ENCODE peak calls at places on chromosomes 7 and 10, in five cellular contexts. U, W, S, J and K are unnamed samples.

GRCh38 chr7:66211429-66211828 is 6.3 kb downstream of the TPST1 start:
- DNase-seq in U (no peak), W (no peak), S (no peak), J (no peak), K (no peak)

GRCh38 chr7:73602721-73603651 is 21.3 kb downstream of the MLXIPL start:
- DNase-seq in U (no peak), W (no peak), S (no peak), J (no peak), K (no peak)

GRCh38 chr7:2169923-2170575 is 62.7 kb downstream of the MAD1L1 start:
- DNase-seq in U (no peak), W (no peak), S (no peak), J (no peak), K (no peak)

GRCh38 chr7:157460721-157461120 is 123.9 kb downstream of the DNAJB6 start:
- DNase-seq in U (no peak), W (no peak), S (no peak), J (no peak), K (no peak)

GRCh38 chr7:26292768-26293560 is 1.3 kb downstream of the SNX10 start:
- DNase-seq in U (no peak), W (peak), S (no peak), J (no peak), K (no peak)

GRCh38 chr7:130912086-130912909 is 178.3 kb upstream of the KLF14 start:
- DNase-seq in U (no peak), W (no peak), S (no peak), J (no peak), K (no peak)

GRCh38 chr10:77392236-77392721 is 245.3 kb downstream of the KCNMA1 start:
- DNase-seq in U (peak), W (no peak), S (no peak), J (no peak), K (no peak)

GRCh38 chr7:139750459-139751095 is 27.2 kb downstream of the HIPK2 start:
- DNase-seq in U (no peak), W (no peak), S (no peak), J (no peak), K (no peak)

GRCh38 chr10:2137549-2138174 is 400.3 kb upstream of the ADARB2 start:
- DNase-seq in U (no peak), W (no peak), S (no peak), J (no peak), K (no peak)

GRCh38 chr7:132782777-132783633 is 206.7 kb upstream of the PLXNA4 start:
- DNase-seq in U (peak), W (no peak), S (no peak), J (peak), K (peak)

GRCh38 chr10:114367676-114368391 is 36.5 kb downstream of the AFAP1L2 start:
- DNase-seq in U (no peak), W (peak), S (no peak), J (no peak), K (no peak)

GRCh38 chr7:98294326-98294725 is 12.8 kb downstream of the BRI3 start:
- DNase-seq in U (no peak), W (no peak), S (no peak), J (no peak), K (no peak)

GRCh38 chr10:122521011-122521410 is 39.5 kb upstream of the DMBT1 start:
- DNase-seq in U (no peak), W (no peak), S (no peak), J (no peak), K (no peak)

GRCh38 chr7:7044806-7045205 is 137.5 kb upstream of the C1GALT1 start:
- DNase-seq in U (no peak), W (no peak), S (no peak), J (no peak), K (no peak)

GRCh38 chr10:73076361-73077183 is 20.1 kb downstream of the P4HA1 start:
- DNase-seq in U (peak), W (peak), S (no peak), J (no peak), K (peak)

GRCh38 chr7:118152149-118152548 is 31.8 kb upstream of the LSM8 start:
- DNase-seq in U (no peak), W (no peak), S (no peak), J (no peak), K (no peak)

GRCh38 chr7:114759347-114760062 is 162.4 kb upstream of the MDFIC start:
- DNase-seq in U (no peak), W (no peak), S (no peak), J (no peak), K (no peak)

GRCh38 chr7:16114633-16115032 is 306.7 kb downstream of the CRPPA start:
- DNase-seq in U (peak), W (no peak), S (no peak), J (no peak), K (no peak)

GRCh38 chr10:32190890-32191491 is 134.8 kb upstream of the KIF5B start:
- DNase-seq in U (no peak), W (no peak), S (no peak), J (no peak), K (no peak)

GRCh38 chr10:570631-571565 is 118.6 kb downstream of the DIP2C start:
- DNase-seq in U (no peak), W (no peak), S (no peak), J (no peak), K (no peak)

GRCh38 chr7:151255390-151255789 is 6.9 kb upstream of the SMARCD3 start:
- DNase-seq in U (no peak), W (no peak), S (no peak), J (no peak), K (no peak)

GRCh38 chr10:87752571-87752970 is 65.5 kb downstream of the ATAD1 start:
- DNase-seq in U (no peak), W (no peak), S (no peak), J (no peak), K (no peak)

GRCh38 chr10:106582291-106582690 is 582.2 kb downstream of the SORCS1 start:
- DNase-seq in U (no peak), W (no peak), S (no peak), J (no peak), K (no peak)

GRCh38 chr10:99365311-99365710 is 36.2 kb downstream of the CNNM1 start:
- DNase-seq in U (no peak), W (no peak), S (no peak), J (no peak), K (no peak)

GRCh38 chr7:45655539-45655938 is 81.4 kb downstream of the ADCY1 start:
- DNase-seq in U (no peak), W (no peak), S (no peak), J (no peak), K (no peak)

GRCh38 chr7:2819954-2820397 is 24.1 kb downstream of the GNA12 start:
- DNase-seq in U (no peak), W (no peak), S (no peak), J (no peak), K (no peak)

GRCh38 chr10:63720689-63721088 is 199.5 kb downstream of the REEP3 start:
- DNase-seq in U (no peak), W (no peak), S (no peak), J (no peak), K (no peak)

GRCh38 chr7:23462846-23463245 is 7.4 kb downstream of the IGF2BP3 start:
- DNase-seq in U (no peak), W (no peak), S (no peak), J (no peak), K (no peak)

GRCh38 chr7:4479367-4480039 is 202.6 kb upstream of the FOXK1 start:
- DNase-seq in U (peak), W (no peak), S (no peak), J (peak), K (no peak)

GRCh38 chr10:75547391-75548298 is 116.2 kb downstream of the LRMDA start:
- DNase-seq in U (no peak), W (peak), S (peak), J (peak), K (peak)

GRCh38 chr7:28433604-28434254 is 21.4 kb downstream of the CREB5 start:
- DNase-seq in U (no peak), W (peak), S (no peak), J (no peak), K (no peak)

GRCh38 chr7:17706734-17707133 is 233.6 kb downstream of the SNX13 start:
- DNase-seq in U (peak), W (peak), S (peak), J (peak), K (peak)

GRCh38 chr10:12635127-12635541 is 285.8 kb downstream of the CAMK1D start:
- DNase-seq in U (no peak), W (no peak), S (no peak), J (peak), K (no peak)

GRCh38 chr7:151080091-151080521 is 503 bp downstream of the FASTK start:
- DNase-seq in U (no peak), W (no peak), S (no peak), J (no peak), K (no peak)

GRCh38 chr10:3162533-3162932 is 10.0 kb downstream of the PITRM1 start:
- DNase-seq in U (no peak), W (no peak), S (no peak), J (no peak), K (no peak)
- TF ChIP-seq CTCF in U (peak), W (no peak), S (no peak), J (peak), K (no peak)

GRCh38 chr7:183496-183895 is 8.9 kb upstream of the FAM20C start:
- DNase-seq in U (no peak), W (no peak), S (no peak), J (no peak), K (no peak)
- H3K4me3 ChIP-seq in U (no peak), W (no peak), S (no peak), J (no peak), K (no peak)

DNA sequence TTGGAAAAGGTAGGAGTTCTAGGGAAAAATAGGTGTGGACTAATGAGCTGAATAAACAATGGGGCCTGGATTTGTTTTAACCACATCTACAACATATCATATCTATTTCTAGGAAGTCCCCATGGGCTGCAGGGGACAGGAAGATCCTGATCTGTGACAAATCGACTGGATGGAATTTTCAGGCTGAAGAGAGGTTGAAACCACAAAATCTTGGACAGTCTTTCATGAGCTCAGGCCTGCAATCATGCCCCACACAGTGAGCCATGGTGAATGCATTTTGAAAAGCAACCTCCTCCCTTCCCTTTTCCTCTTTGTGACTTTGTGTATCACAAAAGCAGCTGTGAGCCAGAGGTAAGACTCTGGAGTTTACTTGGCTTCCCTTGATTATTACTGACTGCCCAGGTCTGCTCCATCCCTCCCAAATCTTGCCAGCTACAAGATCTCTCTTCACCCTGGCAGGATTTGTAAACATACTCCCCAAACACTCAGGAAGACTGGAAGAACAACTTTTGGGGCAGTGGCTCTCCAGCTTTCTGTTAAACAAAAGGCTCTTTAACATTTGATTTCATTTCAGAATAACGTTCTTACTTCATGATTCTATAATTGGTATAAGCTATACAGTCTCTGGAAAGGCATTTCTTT is 66.4 kb downstream of the ASAH2B start:
- DNase-seq in U (no peak), W (no peak), S (no peak), J (no peak), K (no peak)
- TF ChIP-seq CTCF in U (no peak), W (no peak), S (no peak), J (no peak), K (no peak)

DNA sequence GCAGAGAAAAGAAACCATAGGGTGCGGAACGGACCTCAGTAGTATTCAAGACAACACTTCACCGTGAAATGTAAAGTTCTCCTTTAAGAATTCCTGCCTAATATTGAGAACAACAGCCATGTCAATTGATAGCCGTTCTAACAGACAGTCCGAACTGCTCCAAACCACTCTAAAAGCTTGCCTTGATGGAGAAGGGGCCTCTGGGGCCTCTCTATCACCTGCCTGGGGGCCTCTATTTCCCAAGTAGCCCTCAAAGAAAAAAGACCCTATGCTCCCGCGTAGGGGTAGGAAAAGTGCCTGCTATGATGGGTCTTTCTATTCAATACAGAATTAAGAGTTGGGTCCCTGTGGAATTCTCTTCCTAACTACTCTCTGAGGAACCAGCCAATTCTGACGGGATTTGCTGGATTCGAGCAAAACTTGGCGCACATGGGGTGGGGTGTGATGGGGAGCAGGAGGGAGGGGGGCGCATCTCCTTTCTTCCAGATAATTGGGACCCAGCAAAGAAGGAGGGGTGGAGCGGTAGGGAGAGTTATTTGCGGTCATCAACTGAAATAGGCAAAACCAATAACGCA is 8.3 kb upstream of the DLX6 start:
- DNase-seq in U (no peak), W (no peak), S (no peak), J (no peak), K (no peak)
- H3K4me3 ChIP-seq in U (no peak), W (no peak), S (no peak), J (no peak), K (no peak)

GRCh38 chr7:84231157-84231556 is 36.6 kb upstream of the SEMA3A start:
- DNase-seq in U (no peak), W (no peak), S (no peak), J (no peak), K (no peak)

GRCh38 chr7:84237533-84238173 is 43.1 kb upstream of the SEMA3A start:
- DNase-seq in U (peak), W (no peak), S (no peak), J (peak), K (peak)

GRCh38 chr7:84232653-84233052 is 38.1 kb upstream of the SEMA3A start:
- DNase-seq in U (no peak), W (no peak), S (no peak), J (no peak), K (peak)

GRCh38 chr7:84238611-84239010 is 44.0 kb upstream of the SEMA3A start:
- DNase-seq in U (no peak), W (no peak), S (no peak), J (no peak), K (no peak)

GRCh38 chr7:84236398-84236797 is 41.8 kb upstream of the SEMA3A start:
- DNase-seq in U (no peak), W (no peak), S (no peak), J (no peak), K (no peak)
- TF ChIP-seq CTCF in U (no peak), W (no peak), S (no peak), J (no peak), K (no peak)

DNA sequence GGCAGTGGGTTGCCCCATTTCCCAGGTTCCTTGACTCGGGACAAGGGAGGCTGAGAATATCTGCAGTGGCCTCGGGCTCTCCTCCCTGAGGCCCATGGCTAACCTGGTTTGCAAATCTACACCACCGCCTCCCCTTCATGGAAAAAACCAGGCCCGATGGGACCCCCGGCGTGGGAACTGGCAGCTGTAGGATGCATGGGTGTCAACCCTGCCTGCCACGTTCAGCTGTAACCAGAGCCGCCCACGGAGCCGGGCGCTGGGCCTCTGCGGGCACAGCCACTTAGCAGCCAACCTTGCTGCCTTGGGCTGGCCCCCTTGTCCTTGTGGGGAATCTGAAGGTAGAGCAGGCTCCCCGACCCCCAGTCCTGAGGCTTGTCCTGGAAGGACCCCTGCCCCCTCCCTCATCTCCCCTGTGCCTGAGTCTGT is 1.6 kb downstream of the PWWP2B start:
- DNase-seq in U (no peak), W (no peak), S (no peak), J (no peak), K (no peak)
- H3K4me3 ChIP-seq in U (peak), W (peak), S (no peak), J (no peak), K (peak)

DNA sequence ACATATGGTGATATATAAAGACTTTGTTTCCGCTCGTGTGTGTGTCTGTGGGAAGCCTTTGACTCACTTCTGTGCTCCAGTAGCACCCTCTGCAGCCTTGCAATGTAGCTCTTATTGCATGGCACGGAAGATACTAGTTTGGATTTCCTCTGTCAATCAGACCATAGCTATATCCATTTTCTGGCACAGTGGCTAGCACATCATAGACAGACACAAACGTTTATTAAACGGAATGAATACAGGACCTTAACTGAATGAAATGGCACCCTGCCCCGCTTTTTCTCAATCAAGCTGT is 124.0 kb upstream of the PTPN20 start:
- DNase-seq in U (peak), W (no peak), S (no peak), J (peak), K (no peak)
- TF ChIP-seq CTCF in U (no peak), W (no peak), S (no peak), J (peak), K (peak)

GRCh38 chr7:101162551-101163280 is 2.7 kb downstream of the VGF start:
- DNase-seq in U (no peak), W (no peak), S (no peak), J (no peak), K (no peak)
- H3K4me3 ChIP-seq in U (peak), W (peak), S (peak), J (peak), K (peak)